ENCODE peak calls at places on chromosomes 4 and X, in four cellular contexts. One of them, this sample, is unnamed.
A peak's percentile ranks its signal among the peaks of the same experiment; 100 is the strongest.

GRCh38 chr4:133981327-133981726 is 220.3 kb downstream of the PABPC4L start:
- DNase-seq in A673: no peak
- DNase-seq in neural crest cell: no peak
- DNase-seq in heart right ventricle: no peak
- DNase-seq in this sample: no peak

GRCh38 chrX:132834741-132835140 is 123.7 kb downstream of the HS6ST2 start:
- DNase-seq in A673: no peak
- DNase-seq in heart right ventricle: no peak
- DNase-seq in neural crest cell: no peak
- DNase-seq in this sample: no peak

GRCh38 chrX:20116575-20117240 is at the start of gene MAP7D2:
- DNase-seq in neural crest cell: peak; percentile 12
- DNase-seq in heart right ventricle: no peak
- DNase-seq in A673: no peak
- DNase-seq in this sample: peak; percentile 44

GRCh38 chrX:3576886-3577516 is 136.4 kb downstream of the PRKX start:
- DNase-seq in heart right ventricle: no peak
- DNase-seq in neural crest cell: no peak
- DNase-seq in A673: no peak
- DNase-seq in this sample: no peak

GRCh38 chr4:18722748-18723191 is 701.2 kb upstream of the LCORL start:
- DNase-seq in A673: peak; percentile 68
- DNase-seq in heart right ventricle: no peak
- DNase-seq in neural crest cell: no peak
- DNase-seq in this sample: peak; percentile 14

GRCh38 chr4:95388911-95389310 is 159.9 kb downstream of the UNC5C start:
- DNase-seq in neural crest cell: no peak
- DNase-seq in heart right ventricle: no peak
- DNase-seq in A673: no peak
- DNase-seq in this sample: no peak

GRCh38 chr4:65670331-65671031 is at the start of gene EPHA5:
- DNase-seq in A673: peak; percentile 93
- DNase-seq in heart right ventricle: peak; percentile 48
- DNase-seq in neural crest cell: peak; percentile 64
- DNase-seq in this sample: peak; percentile 83

GRCh38 chrX:31656013-31656412 is 584.2 kb upstream of the FTHL17 start:
- DNase-seq in heart right ventricle: no peak
- DNase-seq in A673: no peak
- DNase-seq in neural crest cell: no peak
- DNase-seq in this sample: no peak

GRCh38 chr4:1283711-1284110 is 6.0 kb upstream of the MAEA start:
- DNase-seq in heart right ventricle: no peak
- DNase-seq in neural crest cell: no peak
- DNase-seq in A673: no peak
- DNase-seq in this sample: no peak

GRCh38 chrX:110132450-110133114 is 129.7 kb downstream of the TMEM164 start:
- DNase-seq in neural crest cell: no peak
- DNase-seq in A673: no peak
- DNase-seq in heart right ventricle: no peak
- DNase-seq in this sample: no peak

GRCh38 chrX:69152398-69152797 is 12.9 kb downstream of the PJA1 start:
- DNase-seq in A673: peak; percentile 75
- DNase-seq in heart right ventricle: no peak
- DNase-seq in neural crest cell: no peak
- DNase-seq in this sample: no peak

GRCh38 chr4:92232566-92232965 is 71.2 kb upstream of the GRID2 start:
- DNase-seq in A673: no peak
- DNase-seq in neural crest cell: no peak
- DNase-seq in heart right ventricle: no peak
- DNase-seq in this sample: no peak

GRCh38 chr4:93646225-93646930 is 182.2 kb upstream of the ATOH1 start:
- DNase-seq in neural crest cell: no peak
- DNase-seq in A673: no peak
- DNase-seq in heart right ventricle: no peak
- DNase-seq in this sample: no peak

GRCh38 chr4:77293426-77293825 is 136.4 kb downstream of the CCNG2 start:
- DNase-seq in neural crest cell: no peak
- DNase-seq in A673: no peak
- DNase-seq in heart right ventricle: no peak
- DNase-seq in this sample: no peak

GRCh38 chr4:76251448-76252270 is at the start of gene FAM47E:
- DNase-seq in heart right ventricle: peak; percentile 78
- DNase-seq in A673: peak; percentile 19
- DNase-seq in neural crest cell: peak; percentile 72
- DNase-seq in this sample: peak; percentile 81

GRCh38 chrX:78979789-78980464 is 34.7 kb downstream of the P2RY10 start:
- DNase-seq in neural crest cell: no peak
- DNase-seq in heart right ventricle: no peak
- DNase-seq in A673: no peak
- DNase-seq in this sample: no peak

GRCh38 chr4:102825261-102826071 is 1.9 kb downstream of the UBE2D3 start:
- DNase-seq in A673: peak; percentile 81
- DNase-seq in heart right ventricle: no peak
- DNase-seq in neural crest cell: peak; percentile 6
- DNase-seq in this sample: peak; percentile 11

GRCh38 chr4:155906554-155907247 is 3.2 kb downstream of the TDO2 start:
- DNase-seq in neural crest cell: no peak
- DNase-seq in A673: peak; percentile 77
- DNase-seq in heart right ventricle: no peak
- DNase-seq in this sample: no peak

DNA sequence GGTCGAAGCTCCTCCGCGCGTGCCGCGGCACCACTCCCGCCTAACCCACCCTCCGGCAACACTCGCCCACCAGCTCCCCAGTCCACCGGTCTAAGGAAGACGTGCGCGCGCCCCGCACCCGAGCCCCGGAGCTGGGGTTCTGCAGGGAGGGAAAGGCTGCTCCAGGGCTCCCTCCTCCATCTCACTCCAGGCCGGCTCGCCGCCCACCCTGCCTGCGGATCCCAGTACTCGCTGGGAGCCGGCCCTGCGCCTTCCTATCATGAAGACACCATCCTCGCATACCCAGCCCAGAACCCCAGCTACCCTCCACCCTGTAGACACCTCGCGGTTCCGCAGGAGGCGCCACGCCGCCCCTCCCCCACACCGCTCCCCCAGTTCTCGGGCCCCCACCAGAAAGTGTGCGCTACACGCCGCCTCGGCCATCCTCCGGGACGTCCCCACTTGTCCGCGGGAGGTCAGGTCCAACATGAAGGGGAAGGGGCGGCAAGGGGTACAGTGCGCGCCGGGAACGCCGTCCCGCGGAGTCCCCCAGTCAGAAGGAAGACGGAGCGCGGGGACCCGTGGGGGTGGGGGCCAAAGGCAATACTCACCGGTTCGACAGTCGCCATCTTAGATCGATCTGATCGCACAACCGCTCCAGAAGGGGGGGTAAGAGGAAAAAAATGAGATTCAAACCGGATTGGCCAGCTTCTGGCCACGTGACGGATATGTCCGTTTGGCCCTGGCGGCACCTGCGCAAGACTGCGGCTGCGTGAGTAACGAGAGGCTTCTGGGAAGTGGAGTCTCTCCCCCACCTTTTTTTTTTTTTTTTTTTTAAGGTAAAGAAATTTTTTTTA is at the start of gene EIF4E:
- DNase-seq in neural crest cell: peak; percentile 81
- DNase-seq in heart right ventricle: peak; percentile 97
- DNase-seq in A673: peak; percentile 99
- DNase-seq in this sample: peak; percentile 90
- TF ChIP-seq CTCF in neural crest cell: no peak
- TF ChIP-seq CTCF in heart right ventricle: peak; percentile 16
- TF ChIP-seq CTCF in A673: peak; percentile 37
- TF ChIP-seq CTCF in this sample: no peak

GRCh38 chr4:183599690-183600089 is 59.3 kb downstream of the RWDD4 start:
- DNase-seq in A673: no peak
- DNase-seq in heart right ventricle: no peak
- DNase-seq in neural crest cell: no peak
- DNase-seq in this sample: no peak

GRCh38 chr4:183601381-183601780 is 57.6 kb downstream of the RWDD4 start:
- DNase-seq in heart right ventricle: no peak
- DNase-seq in A673: no peak
- DNase-seq in neural crest cell: no peak
- DNase-seq in this sample: no peak

GRCh38 chr4:183599284-183599683 is 59.7 kb downstream of the RWDD4 start:
- DNase-seq in heart right ventricle: no peak
- DNase-seq in neural crest cell: no peak
- DNase-seq in A673: no peak
- DNase-seq in this sample: no peak

GRCh38 chr4:183600189-183600685 is 58.7 kb downstream of the RWDD4 start:
- DNase-seq in heart right ventricle: no peak
- DNase-seq in neural crest cell: no peak
- DNase-seq in A673: peak; percentile 28
- DNase-seq in this sample: no peak

DNA sequence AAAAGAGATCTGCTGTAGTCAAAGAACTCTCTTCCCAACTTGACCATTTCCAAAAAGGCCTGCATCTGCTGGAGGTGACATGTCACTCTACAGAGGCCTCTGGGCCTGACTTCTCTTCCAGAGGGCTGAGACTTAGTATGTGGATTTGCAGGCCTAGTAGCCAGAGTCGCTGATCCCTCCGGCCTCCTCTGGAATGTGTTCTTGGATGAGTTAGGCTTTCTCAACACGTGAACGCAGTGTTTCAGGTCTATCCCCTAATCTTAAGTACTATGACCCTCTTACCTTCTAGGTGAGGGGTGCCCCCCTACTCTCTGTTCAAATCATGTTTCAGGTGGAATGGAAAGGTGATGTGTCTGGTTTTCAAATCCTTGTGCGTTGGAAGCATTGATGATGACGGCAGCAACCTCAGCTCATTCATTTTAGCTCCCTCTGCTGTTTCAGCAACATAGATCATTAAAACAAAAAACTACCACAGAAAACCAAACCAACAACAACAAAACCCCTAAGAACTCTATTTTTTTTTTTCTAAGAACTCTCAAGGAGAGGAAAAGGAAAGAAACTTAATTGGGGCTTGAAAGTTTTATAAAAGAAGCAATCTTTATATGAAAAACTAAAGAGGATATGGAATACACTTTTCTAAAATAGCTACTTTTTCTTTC is 56.4 kb downstream of the RWDD4 start:
- DNase-seq in A673: no peak
- DNase-seq in heart right ventricle: no peak
- DNase-seq in neural crest cell: no peak
- DNase-seq in this sample: no peak
- TF ChIP-seq CTCF in A673: peak; percentile 49
- TF ChIP-seq CTCF in heart right ventricle: peak; percentile 47
- TF ChIP-seq CTCF in neural crest cell: peak; percentile 52
- TF ChIP-seq CTCF in this sample: no peak

GRCh38 chrX:63050225-63050624 is 300.9 kb downstream of the SPIN4 start:
- DNase-seq in A673: no peak
- DNase-seq in neural crest cell: no peak
- DNase-seq in heart right ventricle: no peak
- DNase-seq in this sample: no peak
- TF ChIP-seq CTCF in A673: no peak
- TF ChIP-seq CTCF in neural crest cell: no peak
- TF ChIP-seq CTCF in heart right ventricle: no peak
- TF ChIP-seq CTCF in this sample: no peak

DNA sequence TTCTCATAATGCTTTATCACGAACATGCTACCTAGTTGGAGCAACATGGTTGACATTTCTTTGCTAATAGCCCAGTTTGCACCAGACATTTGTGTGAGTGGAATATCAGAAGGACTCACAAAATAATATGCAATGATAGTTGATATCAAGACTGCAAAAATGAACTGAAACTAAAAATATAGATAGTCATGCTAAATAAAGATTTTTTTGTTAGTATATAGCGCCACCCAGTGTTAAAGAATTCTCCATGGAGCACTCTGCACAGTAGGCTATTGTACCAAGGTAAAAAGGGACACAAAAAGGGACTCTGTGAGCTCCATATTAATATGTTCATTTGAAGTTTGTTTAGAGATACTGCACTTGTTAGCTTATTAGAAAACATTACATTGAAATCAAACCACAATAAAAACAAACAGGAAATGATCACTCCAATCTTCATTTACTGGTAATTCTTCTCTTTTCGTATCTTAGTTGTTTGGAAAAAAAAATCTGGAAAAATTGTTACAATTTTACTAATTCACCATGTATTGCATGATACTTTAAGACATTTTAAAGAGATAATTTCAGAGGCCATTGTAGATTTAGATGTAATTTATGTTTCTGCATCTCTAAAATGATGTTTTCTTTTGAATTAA is 1509.6 kb downstream of the ADGRL3 start:
- DNase-seq in neural crest cell: peak; percentile 2
- DNase-seq in heart right ventricle: no peak
- DNase-seq in A673: peak; percentile 15
- DNase-seq in this sample: peak; percentile 10
- TF ChIP-seq CTCF in neural crest cell: peak; percentile 87
- TF ChIP-seq CTCF in heart right ventricle: peak; percentile 71
- TF ChIP-seq CTCF in A673: peak; percentile 48
- TF ChIP-seq CTCF in this sample: peak; percentile 76

GRCh38 chrX:48511561-48511960 is 2.8 kb downstream of the PORCN start:
- DNase-seq in neural crest cell: no peak
- DNase-seq in heart right ventricle: no peak
- DNase-seq in A673: peak; percentile 28
- DNase-seq in this sample: no peak
- TF ChIP-seq CTCF in neural crest cell: peak; percentile 35
- TF ChIP-seq CTCF in heart right ventricle: no peak
- TF ChIP-seq CTCF in A673: peak; percentile 50
- TF ChIP-seq CTCF in this sample: no peak

GRCh38 chr4:127586922-127587571 is 45.7 kb upstream of the INTU start:
- DNase-seq in A673: peak; percentile 56
- DNase-seq in neural crest cell: no peak
- DNase-seq in heart right ventricle: no peak
- DNase-seq in this sample: peak; percentile 25
- TF ChIP-seq CTCF in A673: peak; percentile 79
- TF ChIP-seq CTCF in neural crest cell: peak; percentile 73
- TF ChIP-seq CTCF in heart right ventricle: peak; percentile 63
- TF ChIP-seq CTCF in this sample: peak; percentile 72

DNA sequence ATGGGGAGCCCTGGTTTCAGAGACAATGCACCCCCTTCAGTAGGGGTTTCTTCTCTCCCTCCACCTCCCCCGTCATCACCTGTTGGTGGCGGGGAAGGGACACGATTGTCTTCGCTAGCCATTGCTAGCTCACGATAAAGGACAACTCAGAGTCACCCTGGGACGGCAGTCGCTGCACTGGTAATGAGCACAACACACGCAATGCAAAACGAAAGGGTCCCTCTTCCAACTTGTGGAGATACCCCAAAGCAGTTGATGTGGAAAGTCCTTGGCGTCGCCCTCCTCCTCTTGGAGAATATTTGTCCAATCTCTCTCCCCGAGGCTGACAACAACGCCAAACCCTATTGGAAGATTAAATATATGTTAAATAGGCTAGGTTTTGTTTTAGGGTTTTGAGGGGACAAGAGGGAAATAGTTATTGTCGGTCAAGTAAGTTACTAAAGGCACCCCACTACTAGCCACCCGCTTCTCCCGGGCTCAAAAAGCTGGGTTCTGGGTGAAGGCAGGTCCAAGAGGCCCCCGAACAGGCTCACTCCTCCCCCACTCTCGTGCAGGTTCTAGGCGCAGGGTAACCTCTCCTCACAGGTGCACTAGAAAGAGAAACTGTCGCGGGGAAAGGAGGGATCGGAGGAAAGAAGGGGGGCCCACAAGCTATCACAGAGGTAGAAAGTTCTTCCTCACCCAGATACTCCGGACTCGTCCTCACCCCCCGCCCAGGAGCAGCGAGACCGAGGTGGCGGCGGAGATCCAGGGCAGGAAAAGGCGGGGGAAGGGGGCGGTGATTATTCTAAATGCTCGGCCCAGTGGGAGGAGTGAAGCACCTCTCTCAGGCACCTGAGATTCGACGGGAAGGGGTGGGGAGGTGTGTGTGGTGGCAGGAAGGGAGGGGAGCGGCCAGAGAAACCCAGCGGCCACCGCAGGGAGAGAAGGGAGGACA is at the start of gene LRBA:
- DNase-seq in A673: peak; percentile 84
- DNase-seq in heart right ventricle: peak; percentile 61
- DNase-seq in neural crest cell: peak; percentile 52
- DNase-seq in this sample: peak; percentile 79
- TF ChIP-seq CTCF in A673: no peak
- TF ChIP-seq CTCF in heart right ventricle: no peak
- TF ChIP-seq CTCF in neural crest cell: no peak
- TF ChIP-seq CTCF in this sample: no peak